ENCODE peak calls at places on chromosomes 3 and 15, in four cellular contexts. Y is ELF-1, T is substantia nigra, R is GM23248. S is an unnamed sample.

GRCh38 chr3:16813336-16813735 is 71.4 kb upstream of the PLCL2 start:
- DNase-seq in Y (no peak), T (no peak), R (no peak), S (no peak)

GRCh38 chr15:75307778-75308390 is 25.2 kb downstream of the GOLGA6D start:
- DNase-seq in Y (peak), T (no peak), R (peak), S (no peak)

GRCh38 chr15:77075528-77075927 is 4.6 kb upstream of the TSPAN3 start:
- DNase-seq in Y (no peak), T (no peak), R (peak), S (no peak)

GRCh38 chr15:77599899-77600298 is 32.8 kb downstream of the LINGO1 start:
- DNase-seq in Y (peak), T (peak), R (peak), S (peak)

GRCh38 chr3:126746395-126747177 is 42.5 kb downstream of the CHCHD6 start:
- DNase-seq in Y (peak), T (no peak), R (peak), S (no peak)

GRCh38 chr3:112650472-112650871 is 9.5 kb upstream of the CCDC80 start:
- DNase-seq in Y (no peak), T (no peak), R (peak), S (no peak)

GRCh38 chr3:189900578-189900977 is 220.1 kb downstream of the P3H2 start:
- DNase-seq in Y (no peak), T (no peak), R (no peak), S (no peak)

GRCh38 chr15:49827311-49827710 is 206.5 kb downstream of the DTWD1 start:
- DNase-seq in Y (no peak), T (no peak), R (no peak), S (peak)

GRCh38 chr3:127831723-127832172 is 9.4 kb upstream of the MGLL start:
- DNase-seq in Y (peak), T (no peak), R (peak), S (no peak)

GRCh38 chr3:142622447-142622846 is 26.3 kb downstream of the PLS1 start:
- DNase-seq in Y (no peak), T (no peak), R (no peak), S (no peak)

GRCh38 chr15:51497806-51498205 is 124.8 kb downstream of the DMXL2 start:
- DNase-seq in Y (no peak), T (no peak), R (no peak), S (no peak)

GRCh38 chr3:59605944-59606534 is 556.2 kb upstream of the CFAP20DC start:
- DNase-seq in Y (no peak), T (no peak), R (no peak), S (no peak)

GRCh38 chr3:111027868-111028267 is 43.7 kb upstream of the NECTIN3 start:
- DNase-seq in Y (no peak), T (no peak), R (no peak), S (no peak)

S was measured in putamen.